ENCODE peak calls at places on chromosomes 2 and 18, in six cellular contexts. O, V, Z, W, F and N are unnamed samples.

GRCh38 chr2:236673126-236673822 is 103.6 kb downstream of the ACKR3 start:
- DNase-seq in Z (no peak), V (no peak), F (no peak), W (no peak), O (no peak), N (no peak)

GRCh38 chr2:128381001-128381938 is 62.6 kb upstream of the HS6ST1 start:
- DNase-seq in W (no peak), O (no peak), Z (no peak), F (no peak), V (peak), N (no peak)

GRCh38 chr2:161208527-161209139 is 48.4 kb downstream of the TANK start:
- DNase-seq in Z (peak), F (peak), W (no peak), V (no peak), O (peak), N (no peak)

GRCh38 chr2:218659988-218660358 is 490 bp downstream of the BCS1L start:
- DNase-seq in O (no peak), Z (no peak), V (no peak), W (no peak), F (no peak), N (peak)

GRCh38 chr2:223269386-223269785 is 217.4 kb downstream of the KCNE4 start:
- DNase-seq in F (no peak), W (no peak), V (no peak), Z (no peak), O (no peak), N (no peak)

GRCh38 chr2:57181315-57182038 is 865.1 kb upstream of the VRK2 start:
- DNase-seq in Z (peak), O (no peak), V (no peak), W (no peak), F (no peak), N (no peak)

GRCh38 chr2:126824663-126825062 is 74.0 kb upstream of the TEX51 start:
- DNase-seq in O (no peak), V (no peak), Z (no peak), F (no peak), W (no peak), N (no peak)

GRCh38 chr18:48629730-48630324 is 91.0 kb downstream of the CTIF start:
- DNase-seq in O (peak), Z (peak), F (peak), W (no peak), V (no peak), N (no peak)

GRCh38 chr2:19361325-19361990 is 3.0 kb upstream of the OSR1 start:
- DNase-seq in F (no peak), W (no peak), V (peak), Z (peak), O (no peak), N (peak)

GRCh38 chr2:129366263-129366662 is 613.2 kb upstream of the RAB6C start:
- DNase-seq in F (no peak), W (no peak), O (no peak), Z (no peak), V (no peak), N (no peak)

GRCh38 chr2:24827321-24828261 is 34.4 kb downstream of the CENPO start:
- DNase-seq in W (peak), O (peak), V (peak), Z (peak), F (peak), N (peak)

GRCh38 chr18:7789853-7790552 is 222.9 kb downstream of the PTPRM start:
- DNase-seq in W (no peak), V (peak), Z (peak), F (peak), O (peak), N (no peak)

GRCh38 chr2:12534646-12535263 is 182.0 kb upstream of the TRIB2 start:
- DNase-seq in V (no peak), F (peak), O (peak), W (no peak), Z (peak), N (no peak)

GRCh38 chr2:65922794-65923193 is 490.4 kb upstream of the SPRED2 start:
- DNase-seq in F (peak), O (no peak), Z (no peak), W (no peak), V (no peak), N (no peak)

GRCh38 chr18:53551868-53552426 is 672.5 kb downstream of the MBD2 start:
- DNase-seq in V (no peak), O (no peak), Z (peak), F (no peak), W (no peak), N (no peak)

GRCh38 chr2:104658840-104659591 is 194.9 kb upstream of the POU3F3 start:
- DNase-seq in F (no peak), O (no peak), W (no peak), V (peak), Z (no peak), N (no peak)

GRCh38 chr2:127763776-127764175 is 47.2 kb downstream of the WDR33 start:
- DNase-seq in F (no peak), V (no peak), W (no peak), O (no peak), Z (no peak), N (no peak)

GRCh38 chr2:51994123-51994788 is 962.3 kb upstream of the NRXN1 start:
- DNase-seq in O (no peak), W (no peak), F (no peak), Z (no peak), V (no peak), N (no peak)

GRCh38 chr2:45237850-45238542 is 228.7 kb upstream of the SIX2 start:
- DNase-seq in O (peak), F (peak), V (no peak), Z (peak), W (no peak), N (no peak)

GRCh38 chr18:32552421-32553030 is 81.8 kb upstream of the GAREM1 start:
- DNase-seq in W (peak), V (peak), Z (peak), O (peak), F (peak), N (peak)

GRCh38 chr18:56447972-56448371 is 190.4 kb downstream of the TXNL1 start:
- DNase-seq in W (no peak), V (no peak), O (no peak), Z (no peak), F (peak), N (no peak)

GRCh38 chr2:85524567-85524923 is 14.4 kb upstream of the MAT2A start:
- DNase-seq in F (no peak), V (no peak), O (no peak), W (no peak), Z (no peak), N (no peak)

GRCh38 chr2:197184959-197185586 is 125.5 kb downstream of the ANKRD44 start:
- DNase-seq in W (no peak), F (no peak), Z (peak), V (no peak), O (no peak), N (no peak)

GRCh38 chr2:112140899-112141622 is 2.9 kb downstream of the FBLN7 start:
- DNase-seq in W (no peak), F (no peak), Z (no peak), V (no peak), O (no peak), N (no peak)

GRCh38 chr2:231710751-231711676 is 2.7 kb downstream of the PTMA start:
- DNase-seq in V (no peak), O (no peak), F (no peak), W (no peak), Z (peak), N (no peak)

GRCh38 chr2:147095376-147095775 is 749.5 kb upstream of the ACVR2A start:
- DNase-seq in Z (no peak), V (no peak), O (no peak), F (no peak), W (no peak), N (no peak)

GRCh38 chr2:131056204-131056975 is 36.9 kb downstream of the FAM168B start:
- DNase-seq in F (no peak), W (no peak), Z (no peak), O (no peak), V (no peak), N (no peak)

GRCh38 chr2:58640042-58640441 is 398.9 kb upstream of the FANCL start:
- DNase-seq in W (no peak), O (no peak), Z (no peak), V (no peak), F (no peak), N (no peak)

GRCh38 chr2:56981554-56981953 is 797.8 kb downstream of the CCDC85A start:
- DNase-seq in O (no peak), W (no peak), F (no peak), Z (no peak), V (no peak), N (no peak)

GRCh38 chr18:3451166-3451988 is 1.4 kb downstream of the TGIF1 start:
- DNase-seq in F (no peak), W (peak), V (peak), O (no peak), Z (peak), N (peak)

GRCh38 chr2:181411105-181411849 is 45.9 kb upstream of the ITGA4 start:
- DNase-seq in W (peak), V (peak), O (no peak), F (no peak), Z (no peak), N (no peak)

GRCh38 chr2:28626891-28627421 is 124.7 kb upstream of the PPP1CB start:
- DNase-seq in Z (peak), W (no peak), V (no peak), F (no peak), O (no peak), N (no peak)

GRCh38 chr2:28624436-28624797 is 127.2 kb upstream of the PPP1CB start:
- DNase-seq in O (no peak), V (no peak), W (no peak), F (no peak), Z (no peak), N (no peak)

GRCh38 chr2:28623582-28624405 is 127.8 kb upstream of the PPP1CB start:
- DNase-seq in F (no peak), V (no peak), Z (no peak), W (no peak), O (no peak), N (no peak)

GRCh38 chr2:28626376-28626775 is 125.3 kb upstream of the PPP1CB start:
- DNase-seq in V (no peak), Z (no peak), W (no peak), O (no peak), F (no peak), N (no peak)

GRCh38 chr2:28624798-28625701 is 126.6 kb upstream of the PPP1CB start:
- DNase-seq in F (no peak), W (peak), V (no peak), O (no peak), Z (peak), N (peak)
- TF ChIP-seq CTCF in F (no peak), W (no peak), V (no peak), O (no peak), Z (no peak), N (no peak)

GRCh38 chr2:175676813-175677212 is 325.3 kb downstream of the LNPK start:
- DNase-seq in F (no peak), O (no peak), V (no peak), Z (no peak), W (no peak), N (no peak)
- TF ChIP-seq CTCF in F (no peak), O (no peak), V (no peak), Z (no peak), W (peak), N (no peak)

GRCh38 chr2:180075763-180076362 is 68.8 kb upstream of the CWC22 start:
- DNase-seq in F (no peak), O (no peak), W (no peak), V (no peak), Z (no peak), N (no peak)

GRCh38 chr2:180071797-180072196 is 64.7 kb upstream of the CWC22 start:
- DNase-seq in W (no peak), Z (no peak), O (no peak), V (no peak), F (no peak), N (no peak)

GRCh38 chr2:180077295-180077906 is 70.3 kb upstream of the CWC22 start:
- DNase-seq in Z (peak), V (no peak), W (no peak), O (peak), F (no peak), N (peak)
- TF ChIP-seq CTCF in Z (peak), V (peak), W (peak), O (peak), F (peak), N (peak)

GRCh38 chr2:46318579-46319460 is 21.6 kb downstream of the EPAS1 start:
- DNase-seq in O (no peak), W (no peak), V (no peak), Z (no peak), F (no peak), N (no peak)
- TF ChIP-seq CTCF in O (no peak), W (no peak), V (no peak), Z (no peak), F (no peak), N (no peak)

DNA sequence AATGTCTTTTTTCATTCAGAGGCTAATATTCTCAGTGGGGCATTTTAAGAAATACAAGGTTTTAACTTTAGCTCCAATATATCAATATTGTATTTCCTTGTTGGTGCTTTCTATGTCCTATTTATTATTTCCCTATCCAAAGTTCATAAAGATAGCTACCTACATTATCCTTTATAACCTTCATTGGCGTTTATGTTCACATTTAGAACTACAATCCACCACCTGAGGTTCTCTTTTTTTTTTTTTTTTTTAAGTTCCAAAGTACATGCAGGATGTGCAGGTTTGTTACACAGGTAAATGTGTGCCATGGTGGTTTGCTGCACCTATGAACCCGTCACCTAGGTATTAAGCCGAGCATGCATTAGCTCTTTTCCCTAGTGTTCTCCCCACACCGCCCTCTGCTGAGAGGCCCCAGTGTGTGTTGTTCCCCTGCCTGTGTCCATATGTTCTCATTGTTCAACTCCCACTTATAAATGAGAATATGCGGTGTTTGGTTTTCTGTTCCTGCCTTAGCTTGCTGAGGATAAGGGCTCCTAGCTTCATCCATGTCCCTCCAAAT is 694.6 kb downstream of the SUCLG1 start:
- DNase-seq in F (no peak), Z (no peak), W (no peak), O (no peak), V (no peak), N (no peak)
- TF ChIP-seq CTCF in F (no peak), Z (no peak), W (no peak), O (no peak), V (no peak), N (no peak)

DNA sequence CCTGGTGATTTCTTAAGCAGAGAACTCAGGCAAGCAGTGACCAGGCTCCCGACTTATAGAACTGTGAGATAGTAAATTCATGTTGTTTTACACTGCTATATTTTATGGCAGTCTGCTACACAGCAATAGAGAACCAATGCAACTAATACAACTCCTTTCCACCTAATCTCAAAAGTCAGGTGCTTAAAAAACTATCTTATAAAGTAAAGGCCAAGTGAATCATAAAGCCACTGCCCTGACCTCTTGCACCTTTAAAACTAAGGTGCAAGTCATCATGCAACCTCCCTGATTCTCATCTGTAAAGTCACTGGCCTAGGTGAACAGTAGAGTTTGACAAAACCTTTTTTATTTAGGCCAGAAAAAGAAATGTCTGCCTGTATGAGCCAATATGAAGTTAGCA is 95.2 kb upstream of the GLS start:
- DNase-seq in Z (no peak), W (no peak), O (no peak), F (no peak), V (no peak), N (no peak)
- TF ChIP-seq CTCF in Z (no peak), W (no peak), O (no peak), F (no peak), V (no peak), N (no peak)

DNA sequence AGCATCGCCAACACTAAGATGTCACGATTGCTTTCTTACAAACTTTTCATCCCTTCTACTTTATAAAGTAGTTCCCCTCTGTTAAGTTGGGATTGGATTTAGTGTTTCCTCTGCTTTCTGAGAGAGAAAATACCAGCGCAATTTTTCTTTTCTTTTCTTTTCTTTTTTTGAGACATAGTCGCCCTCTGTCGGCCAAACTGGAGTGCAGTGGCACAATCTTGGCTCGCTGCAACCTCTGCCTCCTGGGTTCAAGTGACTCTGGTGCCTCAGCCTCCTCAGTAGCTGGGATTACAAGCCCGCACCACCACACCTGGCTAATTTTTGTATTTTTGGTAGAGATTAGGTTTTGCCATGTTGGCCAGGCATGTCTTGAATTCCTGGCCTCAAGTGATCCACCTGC is 9.0 kb downstream of the RELCH start:
- DNase-seq in W (no peak), O (no peak), V (peak), Z (no peak), F (no peak), N (no peak)
- TF ChIP-seq CTCF in W (peak), O (no peak), V (peak), Z (no peak), F (no peak), N (no peak)

GRCh38 chr2:115200016-115200415 is 757.6 kb downstream of the DPP10 start:
- DNase-seq in O (no peak), F (no peak), W (no peak), V (no peak), Z (no peak), N (no peak)

GRCh38 chr2:115196577-115196976 is 754.1 kb downstream of the DPP10 start:
- DNase-seq in O (no peak), F (no peak), W (no peak), Z (no peak), V (no peak), N (no peak)

GRCh38 chr2:115190459-115190858 is 748.0 kb downstream of the DPP10 start:
- DNase-seq in O (no peak), V (no peak), W (no peak), Z (no peak), F (no peak), N (no peak)

DNA sequence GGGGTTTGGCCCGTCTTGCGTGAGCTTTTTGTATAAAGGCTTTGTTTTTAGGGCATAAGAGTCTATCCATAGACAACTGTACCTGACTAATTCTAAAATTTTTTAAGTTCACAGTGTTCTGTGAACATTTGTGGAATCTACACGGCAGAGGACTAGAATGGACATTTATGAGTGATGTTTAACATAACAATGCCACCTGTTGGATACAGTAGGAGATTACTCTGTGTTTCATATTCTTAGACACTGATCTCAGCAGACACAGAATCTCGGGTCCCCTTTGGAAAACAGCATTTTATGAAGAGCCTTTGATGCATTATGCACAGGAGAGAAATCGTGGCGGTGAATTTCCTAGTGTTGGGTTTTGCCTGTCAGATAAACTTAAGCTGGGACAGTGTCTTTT is 752.2 kb downstream of the DPP10 start:
- DNase-seq in W (no peak), O (no peak), V (no peak), F (no peak), Z (no peak), N (no peak)
- TF ChIP-seq CTCF in W (no peak), O (no peak), V (no peak), F (no peak), Z (no peak), N (peak)

DNA sequence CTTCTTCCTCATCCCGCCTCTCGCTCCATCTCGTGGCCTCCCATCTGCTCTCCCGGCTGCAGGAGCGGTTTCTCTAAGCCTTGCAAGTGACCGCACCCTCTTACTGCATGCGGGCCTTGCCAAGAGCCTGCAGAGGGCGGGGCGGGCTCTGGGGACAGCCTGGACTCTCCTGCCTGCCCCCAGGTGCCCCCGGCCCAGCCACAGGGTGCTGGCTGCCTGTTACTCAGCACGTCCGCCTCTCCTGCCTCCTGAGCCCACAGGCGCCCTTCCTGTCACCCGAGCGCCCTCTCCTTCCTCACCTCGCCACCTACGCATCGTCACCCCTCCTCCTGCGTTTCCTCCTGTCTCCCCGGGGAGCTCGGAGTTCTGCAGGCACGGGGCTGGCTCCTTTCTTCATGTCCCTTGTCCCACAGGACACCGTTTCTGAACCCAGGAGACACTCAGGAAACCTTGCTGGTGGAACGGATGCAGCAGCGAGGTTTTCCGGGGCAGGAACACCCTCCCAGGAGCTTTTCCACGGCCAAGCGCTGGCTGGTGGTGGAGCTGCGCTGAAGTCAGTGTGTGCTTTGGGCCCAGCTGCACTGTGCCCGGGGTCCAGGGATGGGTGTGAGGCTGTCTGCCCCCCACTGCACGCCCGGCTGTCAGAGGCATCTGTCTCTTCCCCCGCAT is 28.5 kb downstream of the HPCAL1 start:
- DNase-seq in W (peak), F (no peak), V (peak), O (peak), Z (no peak), N (peak)
- TF ChIP-seq CTCF in W (no peak), F (no peak), V (no peak), O (no peak), Z (no peak), N (no peak)

DNA sequence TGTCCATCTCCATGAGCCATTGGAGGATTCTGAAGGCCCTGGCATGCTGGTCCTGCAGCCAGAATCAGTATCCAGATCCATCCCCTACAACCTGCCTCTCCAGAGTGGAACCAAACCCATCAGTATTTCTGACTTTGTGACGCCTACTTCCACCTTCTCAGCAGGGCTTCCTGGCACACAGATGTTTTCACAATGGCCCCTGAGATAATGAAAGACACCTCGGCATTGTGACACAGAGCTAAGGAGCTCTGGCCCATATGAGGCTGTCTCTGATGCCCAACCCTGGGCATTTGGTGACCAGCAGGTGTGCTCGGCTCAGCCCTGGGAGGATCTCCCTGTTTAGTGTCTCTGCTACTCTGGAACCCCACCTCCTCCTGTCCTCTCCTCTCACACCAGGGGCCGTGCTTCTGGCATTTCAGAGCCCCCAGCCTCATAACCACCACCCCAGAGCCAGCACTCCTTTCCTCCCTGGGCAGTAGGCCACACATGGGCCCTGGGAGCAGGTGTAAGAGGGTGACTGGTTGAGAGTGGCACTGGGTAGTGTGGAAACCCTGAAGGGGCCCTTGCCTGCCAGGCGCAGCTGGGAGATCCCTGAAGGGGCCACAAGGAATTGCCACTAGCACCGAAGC is 38.2 kb downstream of the FOSL2 start:
- DNase-seq in Z (no peak), W (no peak), V (no peak), F (no peak), O (no peak), N (no peak)
- TF ChIP-seq CTCF in Z (no peak), W (no peak), V (no peak), F (no peak), O (no peak), N (no peak)